ENCODE peak calls at places on chromosome 10, in five cellular contexts. F is pancreas, U is GM12878, V is Peyer's patch, W is SK-N-SH. I is an unnamed sample.

GRCh38 chr10:96578633-96579032 is 8.2 kb downstream of the TM9SF3 start:
- DNase-seq in F (peak; percentile 9), U (no peak), V (peak; percentile 66), W (no peak), I (no peak)

GRCh38 chr10:75438275-75438674 is 6.9 kb downstream of the LRMDA start:
- DNase-seq in F (no peak), U (no peak), V (no peak), W (no peak), I (no peak)

GRCh38 chr10:96043895-96044580 is 655 bp downstream of the CCNJ start:
- DNase-seq in F (peak; percentile 39), U (no peak), V (peak; percentile 64), W (peak; percentile 83), I (peak; percentile 73)

GRCh38 chr10:67520924-67521520 is 175.0 kb downstream of the CTNNA3 start:
- DNase-seq in F (peak; percentile 20), U (peak; percentile 2), V (peak; percentile 67), W (peak; percentile 42), I (no peak)

GRCh38 chr10:129361676-129362376 is 105.2 kb upstream of the MGMT start:
- DNase-seq in F (no peak), U (no peak), V (no peak), W (no peak), I (no peak)

GRCh38 chr10:30977385-30977784 is 54.3 kb downstream of the ZNF438 start:
- DNase-seq in F (no peak), U (no peak), V (no peak), W (no peak), I (no peak)

GRCh38 chr10:126011995-126012394 is 115.6 kb downstream of the FANK1 start:
- DNase-seq in F (no peak), U (no peak), V (no peak), W (no peak), I (no peak)

GRCh38 chr10:99312501-99312900 is 16.7 kb upstream of the CNNM1 start:
- DNase-seq in F (no peak), U (no peak), V (no peak), W (no peak), I (no peak)

GRCh38 chr10:6461961-6462360 is 118.1 kb downstream of the PRKCQ start:
- DNase-seq in F (no peak), U (no peak), V (no peak), W (no peak), I (no peak)

GRCh38 chr10:78976825-78977760 is 91.7 kb upstream of the ZMIZ1 start:
- DNase-seq in F (no peak), U (no peak), V (no peak), W (no peak), I (no peak)

GRCh38 chr10:113056468-113057021 is 106.5 kb downstream of the TCF7L2 start:
- DNase-seq in F (no peak), U (no peak), V (no peak), W (no peak), I (no peak)

GRCh38 chr10:91409069-91409868 is 875 bp upstream of the HECTD2 start:
- DNase-seq in F (peak; percentile 78), U (no peak), V (peak; percentile 84), W (peak; percentile 82), I (peak; percentile 82)

GRCh38 chr10:482036-482435 is 207.4 kb downstream of the DIP2C start:
- DNase-seq in F (no peak), U (no peak), V (peak; percentile 39), W (no peak), I (no peak)

GRCh38 chr10:73506074-73506473 is 10.2 kb upstream of the PPP3CB start:
- DNase-seq in F (no peak), U (no peak), V (no peak), W (no peak), I (no peak)

GRCh38 chr10:132390455-132391371 is 6.3 kb upstream of the PWWP2B start:
- DNase-seq in F (no peak), U (no peak), V (peak; percentile 44), W (no peak), I (peak; percentile 38)

GRCh38 chr10:35005868-35006267 is 84.3 kb downstream of the CUL2 start:
- DNase-seq in F (no peak), U (no peak), V (no peak), W (no peak), I (no peak)

GRCh38 chr10:68284597-68284996 is 47.3 kb upstream of the HNRNPH3 start:
- DNase-seq in F (no peak), U (no peak), V (no peak), W (no peak), I (no peak)

GRCh38 chr10:131199646-131200045 is 111.9 kb downstream of the TCERG1L start:
- DNase-seq in F (no peak), U (no peak), V (peak; percentile 9), W (no peak), I (peak; percentile 17)

GRCh38 chr10:7474388-7474787 is 63.6 kb upstream of the SFMBT2 start:
- DNase-seq in F (no peak), U (no peak), V (peak; percentile 75), W (no peak), I (no peak)
- H3K4me3 ChIP-seq in F (no peak overlapping the region), U (no peak overlapping the region), V (no peak overlapping the region), W (no peak overlapping the region), I (no peak overlapping the region)

GRCh38 chr10:61899663-61899996 is 1.9 kb upstream of the ARID5B start:
- DNase-seq in F (no peak), U (no peak), V (no peak), W (no peak), I (no peak)
- H3K27ac ChIP-seq in F (no peak overlapping the region), U (peak overlapping the region; percentile 96), V (peak overlapping the region; percentile 97), W (peak overlapping the region; percentile 99), I (peak overlapping the region; percentile 96)

GRCh38 chr10:14594878-14595525 is 179.7 kb downstream of the FAM107B start:
- DNase-seq in F (no peak), U (no peak), V (no peak), W (no peak), I (no peak)
- H3K4me1 ChIP-seq in F (peaks cover 3% of the 10 kb centered on the region), U (no peaks in the 10 kb centered on the region), V (no peaks in the 10 kb centered on the region), W (no peaks in the 10 kb centered on the region), I (peaks cover 7% of the 10 kb centered on the region)

DNA sequence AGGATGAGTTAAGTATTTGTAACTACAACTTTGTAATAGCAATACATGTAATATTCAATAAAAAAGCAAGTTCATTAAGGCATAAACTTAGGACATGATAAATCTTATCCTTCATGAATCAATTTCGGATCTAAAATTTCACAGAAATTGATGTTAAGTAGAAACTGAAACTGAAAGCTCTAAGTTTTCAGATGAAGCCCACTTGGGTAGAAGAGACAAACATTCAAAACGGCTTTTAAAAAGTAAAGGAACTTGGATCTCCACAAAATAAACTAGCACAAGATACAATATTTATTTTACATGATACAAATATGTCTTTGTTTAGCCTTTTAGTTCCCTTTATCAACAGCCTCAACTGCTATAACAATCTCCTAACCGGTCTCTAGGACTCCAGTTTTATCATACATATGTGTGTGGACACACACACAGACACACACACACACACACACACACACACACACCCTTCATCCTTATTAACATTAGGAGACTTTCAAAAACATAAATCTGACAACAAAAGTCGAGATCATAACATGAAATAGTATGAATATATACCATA is 83.7 kb downstream of the USP6NL start:
- DNase-seq in F (no peak), U (no peak), V (no peak), W (no peak), I (no peak)
- H3K4me3 ChIP-seq in F (no peak overlapping the region), U (peak overlapping the region; percentile 34), V (no peak overlapping the region), W (no peak overlapping the region), I (peak overlapping the region; percentile 27)

GRCh38 chr10:4532976-4533375 is 293.0 kb upstream of the AKR1E2 start:
- DNase-seq in F (no peak), U (no peak), V (no peak), W (no peak), I (no peak)
- H3K27ac ChIP-seq in F (no peak overlapping the region), U (no peak overlapping the region), V (no peak overlapping the region), W (no peak overlapping the region), I (no peak overlapping the region)

DNA sequence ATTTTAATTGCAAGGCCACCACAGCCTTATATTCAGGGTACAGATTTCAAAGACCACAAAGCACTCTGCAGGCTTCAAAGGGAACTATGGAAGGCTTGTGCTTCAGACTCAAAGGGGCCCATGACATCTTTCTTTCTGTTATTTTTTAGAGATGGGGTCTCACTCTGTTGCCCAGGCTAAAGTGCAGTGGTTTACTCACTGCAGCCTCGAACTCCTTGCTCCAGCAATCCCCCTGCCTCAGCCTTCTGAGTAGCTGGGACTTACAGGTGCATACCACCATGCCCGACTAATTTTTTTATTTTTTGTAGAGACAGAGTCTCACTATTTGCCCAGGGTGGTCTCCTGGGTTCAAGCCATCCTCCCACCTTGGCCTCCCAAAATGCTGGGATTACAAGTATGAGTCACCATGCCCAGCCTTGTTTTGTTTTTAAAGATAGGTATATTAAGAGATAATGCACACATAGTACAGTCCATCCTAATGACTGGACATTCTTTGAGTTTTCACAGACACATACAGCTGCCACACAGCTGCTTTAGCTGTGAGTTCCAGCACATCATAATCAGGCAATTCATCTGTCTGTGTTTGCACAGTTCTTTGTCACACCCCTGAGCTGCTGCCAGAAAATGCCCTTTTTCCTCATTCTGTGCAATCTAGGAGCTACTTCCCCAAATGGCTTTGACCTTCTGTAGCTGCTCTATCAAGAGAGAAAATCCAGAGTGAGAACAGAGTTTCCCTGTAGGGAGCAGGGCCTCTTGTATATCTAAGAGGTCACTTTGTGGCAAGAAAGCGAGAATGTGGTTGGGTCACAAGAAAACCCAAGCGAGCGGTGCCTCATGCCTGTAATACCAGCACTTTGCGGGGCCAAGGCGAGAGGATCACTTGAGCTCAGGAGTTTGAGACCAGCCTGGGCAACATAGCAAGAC is 24.1 kb downstream of the SLC29A3 start:
- DNase-seq in F (no peak), U (no peak), V (no peak), W (no peak), I (no peak)
- H3K4me1 ChIP-seq in F (no peaks in the 10 kb centered on the region), U (no peaks in the 10 kb centered on the region), V (no peaks in the 10 kb centered on the region), W (no peaks in the 10 kb centered on the region), I (peaks cover 29% of the 10 kb centered on the region)

DNA sequence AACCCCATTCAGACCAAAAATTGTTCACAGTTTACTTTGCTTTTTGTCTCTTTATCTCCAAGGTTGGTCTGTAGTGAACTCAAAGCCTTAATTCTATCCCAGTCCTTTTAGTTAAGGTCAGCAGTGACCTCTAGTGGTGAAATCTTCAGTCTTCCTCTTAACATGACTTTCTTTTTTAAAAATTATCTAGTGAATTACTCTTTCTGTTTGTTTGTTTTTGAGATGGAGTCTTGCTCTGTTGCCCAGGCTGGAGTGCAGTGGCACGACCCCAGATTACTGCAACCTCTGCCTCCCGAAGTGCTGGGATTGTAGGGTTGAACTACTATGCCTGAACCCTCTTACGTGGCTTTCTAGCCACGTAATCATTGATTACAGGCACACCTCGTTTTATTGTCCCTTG is 25.0 kb downstream of the ZNF487 start:
- DNase-seq in F (no peak), U (no peak), V (peak; percentile 62), W (peak; percentile 71), I (no peak)
- H3K4me3 ChIP-seq in F (no peak overlapping the region), U (no peak overlapping the region), V (peak overlapping the region; percentile 27), W (no peak overlapping the region), I (no peak overlapping the region)

I was measured in lower lobe of right lung.